ENCODE peak calls at places on chromosomes 16 and 17, in four cellular contexts. One of them, this sample, is unnamed.

GRCh38 chr17:57132663-57133062 is 47.6 kb downstream of the AKAP1 start:
- DNase-seq in vagina: no peak
- DNase-seq in keratinocyte: no peak
- DNase-seq in A549: no peak
- DNase-seq in this sample: no peak

GRCh38 chr17:48246623-48247022 is 139.1 kb downstream of the SNX11 start:
- DNase-seq in vagina: no peak
- DNase-seq in keratinocyte: no peak
- DNase-seq in A549: peak; percentile 45
- DNase-seq in this sample: no peak

GRCh38 chr16:23020084-23020483 is 129.2 kb downstream of the USP31 start:
- DNase-seq in vagina: no peak
- DNase-seq in keratinocyte: no peak
- DNase-seq in A549: peak; percentile 13
- DNase-seq in this sample: no peak

GRCh38 chr17:69500911-69501429 is 86.5 kb downstream of the MAP2K6 start:
- DNase-seq in vagina: no peak
- DNase-seq in keratinocyte: no peak
- DNase-seq in A549: no peak
- DNase-seq in this sample: no peak

GRCh38 chr17:68606451-68607307 is 5.5 kb upstream of the FAM20A start:
- DNase-seq in vagina: no peak
- DNase-seq in keratinocyte: no peak
- DNase-seq in A549: no peak
- DNase-seq in this sample: no peak

GRCh38 chr17:77772461-77772897 is 186.0 kb upstream of the TNRC6C start:
- DNase-seq in vagina: no peak
- DNase-seq in keratinocyte: no peak
- DNase-seq in A549: peak; percentile 86
- DNase-seq in this sample: no peak

GRCh38 chr16:48885456-48885855 is 275.5 kb upstream of the N4BP1 start:
- DNase-seq in vagina: no peak
- DNase-seq in keratinocyte: no peak
- DNase-seq in A549: no peak
- DNase-seq in this sample: no peak

GRCh38 chr16:27275394-27275793 is 6.8 kb upstream of the NSMCE1 start:
- DNase-seq in vagina: no peak
- DNase-seq in keratinocyte: no peak
- DNase-seq in A549: no peak
- DNase-seq in this sample: no peak

GRCh38 chr16:23679274-23679985 is 741 bp downstream of the PLK1 start:
- DNase-seq in vagina: no peak
- DNase-seq in keratinocyte: no peak
- DNase-seq in A549: peak; percentile 80
- DNase-seq in this sample: no peak

GRCh38 chr16:86718118-86718517 is 139.8 kb downstream of the FOXL1 start:
- DNase-seq in vagina: no peak
- DNase-seq in keratinocyte: no peak
- DNase-seq in A549: no peak
- DNase-seq in this sample: no peak

GRCh38 chr16:66846831-66847230 is 2.6 kb downstream of the CA7 start:
- DNase-seq in vagina: no peak
- DNase-seq in keratinocyte: no peak
- DNase-seq in A549: no peak
- DNase-seq in this sample: no peak

GRCh38 chr17:74952431-74953128 is 16.9 kb downstream of the OTOP3 start:
- DNase-seq in vagina: no peak
- DNase-seq in keratinocyte: no peak
- DNase-seq in A549: no peak
- DNase-seq in this sample: no peak

GRCh38 chr17:28891201-28891600 is 6.3 kb downstream of the FLOT2 start:
- DNase-seq in vagina: no peak
- DNase-seq in keratinocyte: no peak
- DNase-seq in A549: no peak
- DNase-seq in this sample: no peak

GRCh38 chr16:50635505-50636392 is 45.4 kb downstream of the SNX20 start:
- DNase-seq in vagina: no peak
- DNase-seq in keratinocyte: no peak
- DNase-seq in A549: no peak
- DNase-seq in this sample: no peak

DNA sequence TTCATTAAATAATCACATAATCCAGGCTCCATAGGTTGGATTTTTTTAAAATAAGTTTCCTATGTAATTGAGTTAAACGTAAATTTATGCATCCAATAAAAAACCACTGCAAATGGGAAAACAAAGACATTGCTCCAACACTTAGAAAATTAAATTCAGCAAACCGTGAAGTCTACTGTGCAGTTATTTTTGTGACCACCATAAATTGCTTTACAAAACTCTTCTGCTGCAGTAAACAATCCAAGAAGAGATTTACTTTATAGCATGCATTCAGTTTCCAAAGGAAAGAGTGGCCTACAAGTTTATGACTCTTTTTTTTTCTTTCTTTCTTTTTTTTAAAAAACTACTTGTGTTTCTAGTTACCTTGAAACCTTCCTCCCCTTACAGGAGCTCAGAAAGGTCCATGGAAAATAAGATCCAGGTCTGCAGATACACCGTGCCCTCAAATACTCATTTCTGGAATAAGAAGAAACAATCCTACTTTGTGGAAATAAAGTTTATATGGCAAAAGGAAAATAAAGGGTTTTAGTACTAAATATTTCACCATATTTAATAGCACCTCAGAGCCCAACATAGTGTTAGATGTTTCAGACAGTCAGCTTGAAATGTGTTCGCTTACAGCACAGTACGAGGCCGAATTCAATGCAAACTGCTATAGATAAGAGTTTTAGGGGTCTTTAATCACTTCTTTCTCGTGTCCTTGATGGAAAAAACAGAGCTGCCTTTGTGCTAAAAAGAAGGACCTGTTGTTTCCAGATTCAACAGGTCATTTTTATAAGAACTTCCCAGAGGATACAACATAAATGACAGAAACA is 3.2 kb downstream of the HS3ST3A1 start:
- DNase-seq in vagina: no peak
- DNase-seq in keratinocyte: no peak
- DNase-seq in A549: no peak
- DNase-seq in this sample: no peak
- H3K4me3 ChIP-seq in vagina: no peak overlapping the region
- H3K4me3 ChIP-seq in keratinocyte: no peak overlapping the region
- H3K4me3 ChIP-seq in A549: no peak overlapping the region
- H3K4me3 ChIP-seq in this sample: no peak overlapping the region

GRCh38 chr16:19213885-19214284 is 45.8 kb downstream of the SYT17 start:
- DNase-seq in vagina: no peak
- DNase-seq in keratinocyte: no peak
- DNase-seq in A549: no peak
- DNase-seq in this sample: no peak
- TF ChIP-seq CTCF in vagina: no peak
- TF ChIP-seq CTCF in keratinocyte: no peak
- TF ChIP-seq CTCF in A549: no peak
- TF ChIP-seq CTCF in this sample: no peak

DNA sequence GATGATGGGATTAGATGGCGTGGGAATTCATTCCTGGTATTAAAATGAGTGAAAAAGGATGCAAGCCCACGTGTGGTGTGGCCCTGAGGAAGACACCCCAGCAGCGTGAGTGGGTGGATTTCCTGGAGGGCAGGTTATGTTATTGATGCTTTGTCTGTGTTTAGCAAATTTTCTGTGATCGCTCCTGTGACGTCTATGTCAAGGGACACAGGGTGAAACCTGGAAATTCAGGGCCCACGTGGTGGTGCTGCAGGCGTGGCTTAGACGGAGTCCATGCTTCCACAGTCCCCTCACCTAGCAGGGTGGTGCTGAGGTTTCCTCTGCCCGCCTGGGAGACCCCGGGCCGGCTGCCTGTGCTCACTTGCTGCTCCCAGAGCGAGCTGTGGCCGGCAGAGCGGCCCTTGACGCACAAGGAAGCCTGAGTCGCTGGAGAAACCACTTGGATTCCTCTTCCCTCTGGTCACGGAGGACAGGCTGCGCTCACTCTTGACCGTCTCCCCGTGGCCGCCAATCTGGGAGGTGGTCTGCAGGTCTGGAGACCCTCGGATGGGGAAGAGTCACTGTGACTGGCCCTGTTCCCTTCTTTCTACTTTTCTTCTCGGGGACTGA is 23.4 kb downstream of the BAIAP2 start:
- DNase-seq in vagina: no peak
- DNase-seq in keratinocyte: no peak
- DNase-seq in A549: no peak
- DNase-seq in this sample: no peak
- H3K4me3 ChIP-seq in vagina: no peak overlapping the region
- H3K4me3 ChIP-seq in keratinocyte: no peak overlapping the region
- H3K4me3 ChIP-seq in A549: no peak overlapping the region
- H3K4me3 ChIP-seq in this sample: no peak overlapping the region

GRCh38 chr17:36608794-36609497 is 7.6 kb downstream of the MRM1 start:
- DNase-seq in vagina: no peak
- DNase-seq in keratinocyte: no peak
- DNase-seq in A549: no peak
- DNase-seq in this sample: no peak
- TF ChIP-seq CTCF in vagina: no peak
- TF ChIP-seq CTCF in keratinocyte: peak; percentile 42
- TF ChIP-seq CTCF in A549: peak; percentile 45
- TF ChIP-seq CTCF in this sample: peak; percentile 42

DNA sequence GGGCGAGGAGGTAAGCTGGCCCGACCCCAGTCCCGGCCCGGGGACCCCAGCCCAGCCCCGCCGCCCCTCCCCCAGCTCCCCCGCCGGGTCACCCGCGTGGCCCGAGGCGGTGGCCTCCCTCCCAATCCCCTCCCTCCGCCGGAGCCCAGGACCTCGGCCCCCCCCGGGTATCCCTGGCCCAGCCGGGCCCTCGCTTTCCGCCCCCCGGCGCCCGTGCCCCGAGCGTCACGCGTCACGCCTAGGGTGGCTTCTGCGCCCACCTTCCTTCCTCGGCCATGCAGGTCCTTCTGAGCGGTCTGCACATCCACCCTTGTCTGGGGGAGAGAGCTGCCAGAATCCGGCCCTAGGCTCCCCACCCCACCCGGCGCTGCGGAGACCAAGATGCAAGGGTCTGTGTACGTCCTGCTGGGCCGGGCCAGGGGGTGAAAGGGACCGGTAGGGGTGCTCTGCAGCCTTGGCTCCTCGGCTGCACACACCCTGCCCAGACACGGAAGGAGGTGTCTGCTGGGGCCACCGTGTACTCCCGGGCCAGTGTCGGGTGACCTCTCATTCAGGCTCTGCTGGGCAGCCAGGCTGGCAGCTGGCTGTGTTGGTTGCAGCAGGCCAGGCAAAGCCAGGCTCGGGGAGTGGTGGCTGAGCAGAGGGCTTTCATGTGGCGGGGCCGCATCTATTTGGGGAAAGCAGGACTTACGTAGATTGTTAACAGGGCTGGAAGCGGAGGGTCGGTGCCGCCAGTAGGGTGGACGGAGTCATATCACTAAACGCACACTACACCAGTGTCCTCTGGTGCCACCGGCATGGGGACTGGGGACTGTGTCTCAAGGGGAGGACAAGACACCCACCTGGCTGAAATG is 754 bp downstream of the RAB11FIP4 start:
- DNase-seq in vagina: no peak
- DNase-seq in keratinocyte: no peak
- DNase-seq in A549: no peak
- DNase-seq in this sample: no peak
- H3K4me3 ChIP-seq in vagina: peak overlapping the region; percentile 55
- H3K4me3 ChIP-seq in keratinocyte: no peak overlapping the region
- H3K4me3 ChIP-seq in A549: peak overlapping the region; percentile 45
- H3K4me3 ChIP-seq in this sample: no peak overlapping the region

DNA sequence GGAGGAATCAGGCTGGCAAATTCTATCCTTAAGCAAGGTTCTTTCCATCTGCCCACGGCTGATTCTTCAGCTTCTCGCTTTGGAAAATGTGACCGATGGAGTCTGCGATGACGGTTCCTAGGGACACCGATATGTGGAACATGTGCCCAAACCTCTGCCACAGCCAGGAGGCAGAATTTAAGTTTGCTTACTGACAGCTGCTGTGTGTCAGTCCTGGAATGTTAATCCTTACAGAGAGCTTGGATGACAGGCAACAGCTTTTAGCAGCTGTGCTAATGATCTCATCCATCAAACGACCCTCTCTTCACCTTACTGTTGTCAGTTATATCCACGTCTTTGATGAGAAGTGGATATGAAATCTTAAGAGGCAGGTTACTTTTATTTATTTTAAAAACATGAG is 11.4 kb upstream of the MYH13 start:
- DNase-seq in vagina: no peak
- DNase-seq in keratinocyte: no peak
- DNase-seq in A549: no peak
- DNase-seq in this sample: no peak
- TF ChIP-seq CTCF in vagina: no peak
- TF ChIP-seq CTCF in keratinocyte: no peak
- TF ChIP-seq CTCF in A549: no peak
- TF ChIP-seq CTCF in this sample: no peak